ENCODE peak calls at places on chromosomes 3 and 15, in five cellular contexts. One of them, this sample, is unnamed.

GRCh38 chr15:66775127-66776105 is 73.4 kb downstream of the SMAD6 start:
- DNase-seq in CD8-positive, alpha-beta memory T cell: no peak
- DNase-seq in activated CD4-positive, alpha-beta T cell treated with anti-CD3 and anti-CD28 coated beads, Interleukin-2, amount 50 U/mL, for 24 hours: no peak
- DNase-seq in iPS-NIHi11: no peak
- DNase-seq in choroid plexus epithelial cell: peak; percentile 72
- DNase-seq in this sample: no peak

GRCh38 chr3:190676477-190676876 is 162.6 kb downstream of the IL1RAP start:
- DNase-seq in CD8-positive, alpha-beta memory T cell: no peak
- DNase-seq in activated CD4-positive, alpha-beta T cell treated with anti-CD3 and anti-CD28 coated beads, Interleukin-2, amount 50 U/mL, for 24 hours: no peak
- DNase-seq in iPS-NIHi11: no peak
- DNase-seq in choroid plexus epithelial cell: no peak
- DNase-seq in this sample: no peak

GRCh38 chr3:126714296-126714900 is 10.4 kb downstream of the CHCHD6 start:
- DNase-seq in CD8-positive, alpha-beta memory T cell: no peak
- DNase-seq in activated CD4-positive, alpha-beta T cell treated with anti-CD3 and anti-CD28 coated beads, Interleukin-2, amount 50 U/mL, for 24 hours: no peak
- DNase-seq in iPS-NIHi11: no peak
- DNase-seq in choroid plexus epithelial cell: no peak
- DNase-seq in this sample: no peak

GRCh38 chr3:11651477-11651876 is 7.8 kb upstream of the VGLL4 start:
- DNase-seq in CD8-positive, alpha-beta memory T cell: no peak
- DNase-seq in activated CD4-positive, alpha-beta T cell treated with anti-CD3 and anti-CD28 coated beads, Interleukin-2, amount 50 U/mL, for 24 hours: no peak
- DNase-seq in iPS-NIHi11: no peak
- DNase-seq in choroid plexus epithelial cell: peak; percentile 69
- DNase-seq in this sample: no peak

GRCh38 chr3:14948609-14949038 is 1.2 kb downstream of the NR2C2 start:
- DNase-seq in CD8-positive, alpha-beta memory T cell: no peak
- DNase-seq in activated CD4-positive, alpha-beta T cell treated with anti-CD3 and anti-CD28 coated beads, Interleukin-2, amount 50 U/mL, for 24 hours: no peak
- DNase-seq in iPS-NIHi11: no peak
- DNase-seq in choroid plexus epithelial cell: no peak
- DNase-seq in this sample: no peak

GRCh38 chr3:160771811-160772459 is 15.9 kb downstream of the PPM1L start:
- DNase-seq in CD8-positive, alpha-beta memory T cell: no peak
- DNase-seq in activated CD4-positive, alpha-beta T cell treated with anti-CD3 and anti-CD28 coated beads, Interleukin-2, amount 50 U/mL, for 24 hours: no peak
- DNase-seq in iPS-NIHi11: no peak
- DNase-seq in choroid plexus epithelial cell: no peak
- DNase-seq in this sample: no peak

GRCh38 chr3:70980646-70981031 is 602.9 kb downstream of the FOXP1 start:
- DNase-seq in CD8-positive, alpha-beta memory T cell: no peak
- DNase-seq in activated CD4-positive, alpha-beta T cell treated with anti-CD3 and anti-CD28 coated beads, Interleukin-2, amount 50 U/mL, for 24 hours: no peak
- DNase-seq in iPS-NIHi11: no peak
- DNase-seq in choroid plexus epithelial cell: peak; percentile 71
- DNase-seq in this sample: no peak

GRCh38 chr3:13111874-13112520 is 38.8 kb upstream of the IQSEC1 start:
- DNase-seq in CD8-positive, alpha-beta memory T cell: peak; percentile 35
- DNase-seq in activated CD4-positive, alpha-beta T cell treated with anti-CD3 and anti-CD28 coated beads, Interleukin-2, amount 50 U/mL, for 24 hours: no peak
- DNase-seq in iPS-NIHi11: no peak
- DNase-seq in choroid plexus epithelial cell: no peak
- DNase-seq in this sample: no peak

GRCh38 chr3:140927711-140928110 is 13.9 kb upstream of the SLC25A36 start:
- DNase-seq in CD8-positive, alpha-beta memory T cell: no peak
- DNase-seq in activated CD4-positive, alpha-beta T cell treated with anti-CD3 and anti-CD28 coated beads, Interleukin-2, amount 50 U/mL, for 24 hours: no peak
- DNase-seq in iPS-NIHi11: no peak
- DNase-seq in choroid plexus epithelial cell: no peak
- DNase-seq in this sample: no peak

GRCh38 chr3:179196098-179196497 is 47.9 kb downstream of the PIK3CA start:
- DNase-seq in CD8-positive, alpha-beta memory T cell: no peak
- DNase-seq in activated CD4-positive, alpha-beta T cell treated with anti-CD3 and anti-CD28 coated beads, Interleukin-2, amount 50 U/mL, for 24 hours: no peak
- DNase-seq in iPS-NIHi11: no peak
- DNase-seq in choroid plexus epithelial cell: peak; percentile 93
- DNase-seq in this sample: no peak

GRCh38 chr3:8982509-8982908 is 19.2 kb upstream of the RAD18 start:
- DNase-seq in CD8-positive, alpha-beta memory T cell: no peak
- DNase-seq in activated CD4-positive, alpha-beta T cell treated with anti-CD3 and anti-CD28 coated beads, Interleukin-2, amount 50 U/mL, for 24 hours: no peak
- DNase-seq in iPS-NIHi11: no peak
- DNase-seq in choroid plexus epithelial cell: no peak
- DNase-seq in this sample: no peak

GRCh38 chr3:141401584-141402475 is 33.5 kb downstream of the ZBTB38 start:
- DNase-seq in CD8-positive, alpha-beta memory T cell: peak; percentile 73
- DNase-seq in activated CD4-positive, alpha-beta T cell treated with anti-CD3 and anti-CD28 coated beads, Interleukin-2, amount 50 U/mL, for 24 hours: peak; percentile 18
- DNase-seq in iPS-NIHi11: peak; percentile 79
- DNase-seq in choroid plexus epithelial cell: no peak
- DNase-seq in this sample: no peak